ENCODE peak calls at places on chromosomes 4 and X, in seven cellular contexts. D, B, X, L, G, W and O are unnamed samples.

GRCh38 chrX:140480765-140481164 is 24.1 kb downstream of the SOX3 start:
- DNase-seq in D (no peak), B (no peak), X (no peak), L (no peak), G (no peak), W (no peak), O (no peak)

GRCh38 chr4:39936565-39937418 is 40.9 kb downstream of the PDS5A start:
- DNase-seq in D (no peak), B (no peak), X (no peak), L (no peak), G (peak), W (no peak), O (no peak)

GRCh38 chr4:85697864-85698263 is 222.9 kb downstream of the ARHGAP24 start:
- DNase-seq in D (no peak), B (no peak), X (no peak), L (no peak), G (no peak), W (no peak), O (no peak)

GRCh38 chr4:2390146-2390545 is 28.3 kb downstream of the ZFYVE28 start:
- DNase-seq in D (no peak), B (no peak), X (no peak), L (no peak), G (no peak), W (no peak), O (no peak)

GRCh38 chrX:108494416-108495095 is 54.9 kb downstream of the COL4A5 start:
- DNase-seq in D (no peak), B (no peak), X (no peak), L (no peak), G (no peak), W (no peak), O (no peak)

GRCh38 chrX:42098897-42099296 is 175.5 kb upstream of the CASK start:
- DNase-seq in D (no peak), B (peak), X (no peak), L (no peak), G (no peak), W (peak), O (no peak)

GRCh38 chrX:100673397-100673953 is 29.5 kb downstream of the SRPX2 start:
- DNase-seq in D (no peak), B (no peak), X (no peak), L (no peak), G (peak), W (no peak), O (no peak)

GRCh38 chr4:25563071-25563564 is 92.5 kb upstream of the SLC34A2 start:
- DNase-seq in D (no peak), B (no peak), X (no peak), L (no peak), G (no peak), W (no peak), O (no peak)

GRCh38 chr4:99471896-99472295 is 36.8 kb upstream of the ADH7 start:
- DNase-seq in D (no peak), B (no peak), X (no peak), L (no peak), G (no peak), W (no peak), O (no peak)

GRCh38 chr4:5568931-5569330 is 139.4 kb downstream of the EVC2 start:
- DNase-seq in D (no peak), B (no peak), X (no peak), L (no peak), G (no peak), W (no peak), O (no peak)

GRCh38 chr4:173405840-173406606 is 7.1 kb upstream of the SCRG1 start:
- DNase-seq in D (no peak), B (no peak), X (no peak), L (no peak), G (no peak), W (no peak), O (no peak)

GRCh38 chr4:48343035-48343434 is 1.7 kb downstream of the SLAIN2 start:
- DNase-seq in D (no peak), B (no peak), X (no peak), L (no peak), G (no peak), W (no peak), O (no peak)

GRCh38 chrX:38561951-38562719 is 793 bp downstream of the TSPAN7 start:
- DNase-seq in D (peak), B (peak), X (peak), L (peak), G (no peak), W (peak), O (peak)

GRCh38 chr4:14532436-14532835 is 469.8 kb upstream of the CPEB2 start:
- DNase-seq in D (no peak), B (no peak), X (no peak), L (no peak), G (no peak), W (no peak), O (no peak)

GRCh38 chr4:5423670-5424069 is 284.7 kb downstream of the EVC2 start:
- DNase-seq in D (no peak), B (no peak), X (no peak), L (no peak), G (no peak), W (no peak), O (no peak)

GRCh38 chr4:90293320-90293719 is 166.1 kb downstream of the CCSER1 start:
- DNase-seq in D (no peak), B (no peak), X (no peak), L (no peak), G (no peak), W (no peak), O (no peak)

GRCh38 chrX:9327747-9328145 is 137.1 kb upstream of the TBL1X start:
- DNase-seq in D (no peak), B (no peak), X (no peak), L (no peak), G (peak), W (no peak), O (no peak)

GRCh38 chrX:123962006-123962485 is 540 bp downstream of the STAG2 start:
- DNase-seq in D (peak), B (no peak), X (no peak), L (no peak), G (no peak), W (no peak), O (no peak)

GRCh38 chr4:186537843-186538521 is 17.4 kb downstream of the MTNR1A start:
- DNase-seq in D (no peak), B (no peak), X (no peak), L (no peak), G (no peak), W (no peak), O (peak)

GRCh38 chr4:10045481-10045880 is 24.2 kb upstream of the SLC2A9 start:
- DNase-seq in D (no peak), B (no peak), X (no peak), L (no peak), G (peak), W (no peak), O (no peak)

GRCh38 chrX:135384161-135384836 is 37.4 kb upstream of the SMIM10L2A start:
- DNase-seq in D (no peak), B (no peak), X (no peak), L (no peak), G (peak), W (no peak), O (no peak)

GRCh38 chr4:8353158-8353495 is 83.6 kb downstream of the HTRA3 start:
- DNase-seq in D (no peak), B (no peak), X (no peak), L (no peak), G (no peak), W (no peak), O (no peak)

GRCh38 chr4:118410143-118410542 is 57.3 kb upstream of the PRSS12 start:
- DNase-seq in D (no peak), B (no peak), X (no peak), L (no peak), G (peak), W (no peak), O (no peak)

GRCh38 chrX:1601051-1601767 is 9.8 kb downstream of the AKAP17A start:
- DNase-seq in D (no peak), B (no peak), X (peak), L (no peak), G (no peak), W (no peak), O (no peak)

GRCh38 chr4:114383721-114384120 is 214.9 kb upstream of the UGT8 start:
- DNase-seq in D (no peak), B (no peak), X (no peak), L (no peak), G (peak), W (no peak), O (no peak)

GRCh38 chr4:140757220-140757607 is 1.0 kb upstream of the TBC1D9 start:
- DNase-seq in D (no peak), B (no peak), X (no peak), L (no peak), G (no peak), W (no peak), O (no peak)

GRCh38 chr4:140764785-140765392 is 8.7 kb upstream of the TBC1D9 start:
- DNase-seq in D (peak), B (no peak), X (no peak), L (no peak), G (peak), W (no peak), O (no peak)

GRCh38 chr4:140756292-140757219 is at the start of gene TBC1D9:
- DNase-seq in D (peak), B (peak), X (peak), L (peak), G (peak), W (peak), O (peak)

GRCh38 chr4:140762202-140762601 is 6.0 kb upstream of the TBC1D9 start:
- DNase-seq in D (no peak), B (no peak), X (no peak), L (no peak), G (no peak), W (no peak), O (no peak)
- TF ChIP-seq CTCF in D (no peak), B (no peak), X (no peak), L (no peak), G (no peak), W (no peak), O (no peak)

DNA sequence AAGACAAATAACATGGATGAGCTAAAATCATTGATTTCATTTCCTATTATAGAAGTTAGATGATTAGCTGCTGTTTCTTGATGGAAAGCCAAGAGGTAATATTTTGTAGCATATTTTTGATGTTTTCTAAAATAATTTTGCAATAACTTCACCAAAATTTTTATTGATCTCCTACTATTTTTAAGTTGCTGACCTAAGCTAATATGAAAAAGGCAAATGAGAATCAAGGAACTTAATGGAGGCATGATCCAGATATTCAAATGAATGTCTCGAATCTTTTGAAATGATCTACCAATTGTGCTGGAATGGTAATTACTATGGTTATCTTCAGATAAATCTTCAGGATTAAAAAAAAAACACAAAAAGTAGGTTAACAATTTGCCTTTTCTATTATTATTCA is 1591.4 kb upstream of the PCDH7 start:
- DNase-seq in D (no peak), B (no peak), X (no peak), L (no peak), G (no peak), W (no peak), O (no peak)
- TF ChIP-seq CTCF in D (no peak), B (no peak), X (no peak), L (no peak), G (no peak), W (no peak), O (no peak)

DNA sequence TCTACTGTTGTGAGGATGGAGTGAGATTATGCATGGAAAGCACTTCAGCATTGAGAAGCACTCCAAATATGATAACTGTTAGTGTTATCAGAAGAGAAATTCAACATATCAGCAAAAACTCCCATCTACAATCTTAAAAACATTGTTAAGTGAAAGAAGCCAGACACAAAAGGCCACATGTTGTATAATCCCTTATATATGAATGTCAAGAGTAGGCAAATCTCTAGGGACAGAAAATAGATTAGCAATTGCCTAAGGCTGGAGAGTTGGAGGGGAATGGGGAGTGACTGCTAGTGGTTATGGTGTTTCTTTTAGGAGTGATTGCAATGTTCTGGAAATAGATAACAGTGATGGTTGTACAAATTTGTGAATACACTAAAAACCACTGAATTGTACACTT is 122.5 kb upstream of the LNX1 start:
- DNase-seq in D (no peak), B (no peak), X (no peak), L (no peak), G (no peak), W (no peak), O (no peak)
- TF ChIP-seq CTCF in D (no peak), B (no peak), X (no peak), L (no peak), G (no peak), W (no peak), O (no peak)

GRCh38 chrX:92232182-92232581 is 453.0 kb downstream of the PCDH11X start:
- DNase-seq in D (no peak), B (no peak), X (no peak), L (no peak), G (no peak), W (no peak), O (no peak)
- TF ChIP-seq CTCF in D (peak), B (peak), X (peak), L (no peak), G (peak), W (no peak), O (peak)

GRCh38 chrX:134373736-134374135 is 86.2 kb upstream of the HPRT1 start:
- DNase-seq in D (no peak), B (no peak), X (no peak), L (no peak), G (no peak), W (no peak), O (no peak)

GRCh38 chrX:134374294-134374693 is 85.7 kb upstream of the HPRT1 start:
- DNase-seq in D (no peak), B (no peak), X (no peak), L (no peak), G (peak), W (no peak), O (no peak)

GRCh38 chrX:134374910-134375309 is 85.1 kb upstream of the HPRT1 start:
- DNase-seq in D (no peak), B (no peak), X (no peak), L (no peak), G (no peak), W (no peak), O (no peak)

GRCh38 chrX:134375691-134376090 is 84.3 kb upstream of the HPRT1 start:
- DNase-seq in D (no peak), B (no peak), X (no peak), L (no peak), G (no peak), W (no peak), O (no peak)

GRCh38 chrX:134377537-134377936 is 82.4 kb upstream of the HPRT1 start:
- DNase-seq in D (peak), B (peak), X (no peak), L (no peak), G (peak), W (no peak), O (no peak)
- TF ChIP-seq CTCF in D (peak), B (no peak), X (no peak), L (no peak), G (peak), W (peak), O (no peak)